ENCODE peak calls at places on chromosomes 5 and 9, in ten cellular contexts. One of them, this sample, is unnamed.

GRCh38 chr5:121976979-121977378 is 15.2 kb downstream of the SRFBP1 start:
- DNase-seq in sigmoid colon: no peak
- DNase-seq in thoracic aorta: no peak
- DNase-seq in suprapubic skin: no peak
- DNase-seq in A549: no peak
- DNase-seq in cardiac muscle cell: no peak
- DNase-seq in AG10803: peak
- DNase-seq in pancreas: no peak
- DNase-seq in ascending aorta: no peak
- DNase-seq in hepatocyte: no peak
- DNase-seq in this sample: peak

GRCh38 chr9:70761139-70761538 is 346.7 kb upstream of the KLF9 start:
- DNase-seq in AG10803: no peak
- DNase-seq in ascending aorta: no peak
- DNase-seq in pancreas: no peak
- DNase-seq in A549: no peak
- DNase-seq in sigmoid colon: no peak
- DNase-seq in cardiac muscle cell: no peak
- DNase-seq in suprapubic skin: no peak
- DNase-seq in hepatocyte: no peak
- DNase-seq in thoracic aorta: no peak
- DNase-seq in this sample: no peak

GRCh38 chr5:7705261-7705660 is 145.7 kb downstream of the CFAP90 start:
- DNase-seq in hepatocyte: no peak
- DNase-seq in cardiac muscle cell: no peak
- DNase-seq in thoracic aorta: no peak
- DNase-seq in pancreas: no peak
- DNase-seq in A549: no peak
- DNase-seq in sigmoid colon: no peak
- DNase-seq in AG10803: no peak
- DNase-seq in suprapubic skin: no peak
- DNase-seq in ascending aorta: no peak
- DNase-seq in this sample: no peak

GRCh38 chr9:6598249-6598725 is 47.2 kb downstream of the GLDC start:
- DNase-seq in pancreas: no peak
- DNase-seq in cardiac muscle cell: no peak
- DNase-seq in sigmoid colon: no peak
- DNase-seq in suprapubic skin: no peak
- DNase-seq in ascending aorta: no peak
- DNase-seq in A549: no peak
- DNase-seq in AG10803: no peak
- DNase-seq in thoracic aorta: no peak
- DNase-seq in hepatocyte: no peak
- DNase-seq in this sample: no peak

GRCh38 chr9:19161257-19162025 is 34.1 kb upstream of the PLIN2 start:
- DNase-seq in sigmoid colon: peak
- DNase-seq in suprapubic skin: peak
- DNase-seq in pancreas: peak
- DNase-seq in cardiac muscle cell: no peak
- DNase-seq in hepatocyte: peak
- DNase-seq in thoracic aorta: peak
- DNase-seq in AG10803: peak
- DNase-seq in ascending aorta: no peak
- DNase-seq in A549: peak
- DNase-seq in this sample: peak

GRCh38 chr5:56814361-56814962 is 887 bp upstream of the MAP3K1 start:
- DNase-seq in ascending aorta: no peak
- DNase-seq in hepatocyte: peak
- DNase-seq in A549: peak
- DNase-seq in sigmoid colon: no peak
- DNase-seq in suprapubic skin: no peak
- DNase-seq in AG10803: no peak
- DNase-seq in thoracic aorta: no peak
- DNase-seq in cardiac muscle cell: peak
- DNase-seq in pancreas: peak
- DNase-seq in this sample: peak

GRCh38 chr5:145025775-145026174 is 809.4 kb downstream of the PRELID2 start:
- DNase-seq in cardiac muscle cell: no peak
- DNase-seq in hepatocyte: no peak
- DNase-seq in sigmoid colon: no peak
- DNase-seq in AG10803: no peak
- DNase-seq in pancreas: no peak
- DNase-seq in ascending aorta: no peak
- DNase-seq in suprapubic skin: no peak
- DNase-seq in A549: no peak
- DNase-seq in thoracic aorta: no peak
- DNase-seq in this sample: no peak

GRCh38 chr5:169795311-169795710 is 158.2 kb downstream of the DOCK2 start:
- DNase-seq in sigmoid colon: no peak
- DNase-seq in pancreas: no peak
- DNase-seq in ascending aorta: no peak
- DNase-seq in AG10803: no peak
- DNase-seq in A549: no peak
- DNase-seq in cardiac muscle cell: no peak
- DNase-seq in hepatocyte: no peak
- DNase-seq in thoracic aorta: no peak
- DNase-seq in suprapubic skin: no peak
- DNase-seq in this sample: no peak

GRCh38 chr5:78568212-78568611 is 80.4 kb downstream of the LHFPL2 start:
- DNase-seq in thoracic aorta: no peak
- DNase-seq in sigmoid colon: no peak
- DNase-seq in suprapubic skin: no peak
- DNase-seq in A549: no peak
- DNase-seq in ascending aorta: no peak
- DNase-seq in AG10803: no peak
- DNase-seq in hepatocyte: no peak
- DNase-seq in cardiac muscle cell: no peak
- DNase-seq in pancreas: no peak
- DNase-seq in this sample: no peak

DNA sequence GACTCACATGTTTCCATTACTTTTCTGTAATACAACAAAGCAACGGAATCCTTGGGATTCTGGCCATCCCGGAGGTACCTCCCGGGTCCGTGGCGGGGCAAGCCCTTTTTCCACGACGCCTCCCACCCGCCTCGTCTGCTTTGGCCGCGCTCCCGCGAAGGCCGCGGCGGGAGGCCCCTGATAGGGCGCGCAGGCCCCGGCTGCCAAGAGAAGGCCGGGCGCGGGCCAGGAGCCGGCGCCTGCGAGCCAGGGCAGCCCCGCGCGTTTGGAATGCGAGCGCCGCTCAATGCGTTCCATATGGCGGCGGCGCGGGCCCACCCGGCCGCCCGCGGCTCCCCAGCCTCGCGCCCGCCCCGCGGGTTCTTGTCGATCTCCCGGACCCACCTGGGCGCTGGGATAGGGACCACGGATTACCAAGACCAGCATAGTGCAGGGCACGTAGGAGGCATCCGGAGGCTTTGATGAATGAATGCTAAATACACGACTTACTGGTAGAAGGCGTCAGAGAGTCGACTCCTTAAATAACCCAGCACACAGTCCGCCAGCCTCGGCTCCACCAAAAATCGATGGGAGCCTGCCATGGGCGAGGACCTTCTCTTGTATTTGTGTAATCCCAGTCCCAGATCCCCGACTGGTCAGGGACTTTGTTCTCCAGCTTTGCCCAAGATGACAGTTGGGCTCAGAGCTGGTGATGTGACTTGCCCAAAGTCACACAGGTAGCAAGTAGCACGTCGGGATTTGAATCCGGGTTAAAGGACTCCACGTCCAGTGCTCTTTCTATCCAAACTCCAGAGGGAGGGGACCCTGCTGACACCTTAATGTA is 17.6 kb upstream of the PHF19 start:
- DNase-seq in suprapubic skin: no peak
- DNase-seq in cardiac muscle cell: no peak
- DNase-seq in sigmoid colon: no peak
- DNase-seq in pancreas: no peak
- DNase-seq in thoracic aorta: no peak
- DNase-seq in hepatocyte: peak
- DNase-seq in ascending aorta: no peak
- DNase-seq in AG10803: no peak
- DNase-seq in A549: no peak
- DNase-seq in this sample: no peak
- H3K4me3 ChIP-seq in suprapubic skin: peak
- H3K4me3 ChIP-seq in cardiac muscle cell: no peak
- H3K4me3 ChIP-seq in sigmoid colon: no peak
- H3K4me3 ChIP-seq in pancreas: no peak
- H3K4me3 ChIP-seq in thoracic aorta: peak
- H3K4me3 ChIP-seq in hepatocyte: no peak
- H3K4me3 ChIP-seq in ascending aorta: peak
- H3K4me3 ChIP-seq in AG10803: peak
- H3K4me3 ChIP-seq in A549: no peak
- H3K4me3 ChIP-seq in this sample: no peak

DNA sequence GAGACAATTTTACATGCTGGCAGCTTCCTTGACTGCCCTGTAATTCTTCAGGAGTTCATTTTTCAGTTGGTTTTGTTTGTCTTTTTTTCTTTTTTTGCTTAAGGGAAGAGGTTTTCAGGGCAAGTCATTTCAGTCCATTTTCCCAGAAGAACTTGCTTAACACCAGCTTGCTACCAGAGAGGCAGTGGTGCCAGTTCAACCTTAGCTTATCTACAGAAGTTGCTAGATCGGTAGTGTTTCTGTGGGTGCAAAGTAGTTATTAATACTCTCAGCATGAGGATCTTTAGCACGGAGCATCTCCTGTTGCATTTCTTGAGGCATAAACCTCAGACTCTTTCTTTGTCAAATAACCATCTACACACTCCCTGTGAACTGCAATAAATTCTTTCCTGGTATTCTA is 1.1 kb downstream of the SPEF2 start:
- DNase-seq in AG10803: peak
- DNase-seq in cardiac muscle cell: no peak
- DNase-seq in suprapubic skin: no peak
- DNase-seq in sigmoid colon: no peak
- DNase-seq in ascending aorta: no peak
- DNase-seq in A549: no peak
- DNase-seq in pancreas: no peak
- DNase-seq in hepatocyte: no peak
- DNase-seq in thoracic aorta: no peak
- DNase-seq in this sample: no peak
- H3K4me3 ChIP-seq in AG10803: peak
- H3K4me3 ChIP-seq in cardiac muscle cell: peak
- H3K4me3 ChIP-seq in suprapubic skin: peak
- H3K4me3 ChIP-seq in sigmoid colon: no peak
- H3K4me3 ChIP-seq in ascending aorta: peak
- H3K4me3 ChIP-seq in A549: peak
- H3K4me3 ChIP-seq in pancreas: no peak
- H3K4me3 ChIP-seq in hepatocyte: peak
- H3K4me3 ChIP-seq in thoracic aorta: peak
- H3K4me3 ChIP-seq in this sample: no peak

GRCh38 chr5:35618297-35618636 is 604 bp downstream of the SPEF2 start:
- DNase-seq in ascending aorta: no peak
- DNase-seq in AG10803: peak
- DNase-seq in hepatocyte: no peak
- DNase-seq in sigmoid colon: no peak
- DNase-seq in pancreas: no peak
- DNase-seq in cardiac muscle cell: no peak
- DNase-seq in suprapubic skin: no peak
- DNase-seq in thoracic aorta: no peak
- DNase-seq in A549: no peak
- DNase-seq in this sample: peak

GRCh38 chr5:35617435-35618296 is at the start of gene SPEF2:
- DNase-seq in pancreas: peak
- DNase-seq in sigmoid colon: peak
- DNase-seq in A549: peak
- DNase-seq in cardiac muscle cell: peak
- DNase-seq in ascending aorta: peak
- DNase-seq in AG10803: peak
- DNase-seq in thoracic aorta: peak
- DNase-seq in suprapubic skin: peak
- DNase-seq in hepatocyte: peak
- DNase-seq in this sample: peak

GRCh38 chr5:35622974-35623373 is 5.3 kb downstream of the SPEF2 start:
- DNase-seq in pancreas: no peak
- DNase-seq in suprapubic skin: no peak
- DNase-seq in ascending aorta: no peak
- DNase-seq in sigmoid colon: no peak
- DNase-seq in AG10803: no peak
- DNase-seq in cardiac muscle cell: no peak
- DNase-seq in hepatocyte: no peak
- DNase-seq in thoracic aorta: no peak
- DNase-seq in A549: no peak
- DNase-seq in this sample: no peak

DNA sequence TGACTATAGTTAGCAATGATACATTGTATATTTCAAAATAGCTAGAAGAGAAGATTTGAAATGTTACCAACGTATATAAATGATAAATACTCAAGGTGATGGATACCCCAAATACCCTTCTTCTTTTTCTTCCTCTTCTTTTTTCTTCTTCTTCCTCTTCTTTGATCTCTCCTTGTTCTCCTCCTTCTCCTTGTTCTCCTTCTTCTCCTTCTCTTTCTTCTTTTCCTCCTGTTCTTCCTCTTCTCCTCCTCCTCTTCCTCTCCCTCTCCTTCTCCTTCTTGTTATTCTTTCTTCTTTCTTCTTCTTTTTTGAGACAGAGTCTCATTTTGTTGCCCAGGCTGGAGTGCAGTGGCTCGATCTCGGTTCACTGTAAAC is 616 bp upstream of the SPEF2 start:
- DNase-seq in thoracic aorta: no peak
- DNase-seq in sigmoid colon: no peak
- DNase-seq in hepatocyte: no peak
- DNase-seq in pancreas: no peak
- DNase-seq in cardiac muscle cell: no peak
- DNase-seq in ascending aorta: no peak
- DNase-seq in AG10803: no peak
- DNase-seq in suprapubic skin: no peak
- DNase-seq in A549: no peak
- DNase-seq in this sample: no peak
- H3K4me3 ChIP-seq in thoracic aorta: peak
- H3K4me3 ChIP-seq in sigmoid colon: peak
- H3K4me3 ChIP-seq in hepatocyte: no peak
- H3K4me3 ChIP-seq in pancreas: peak
- H3K4me3 ChIP-seq in cardiac muscle cell: no peak
- H3K4me3 ChIP-seq in ascending aorta: peak
- H3K4me3 ChIP-seq in AG10803: peak
- H3K4me3 ChIP-seq in suprapubic skin: peak
- H3K4me3 ChIP-seq in A549: peak
- H3K4me3 ChIP-seq in this sample: peak

DNA sequence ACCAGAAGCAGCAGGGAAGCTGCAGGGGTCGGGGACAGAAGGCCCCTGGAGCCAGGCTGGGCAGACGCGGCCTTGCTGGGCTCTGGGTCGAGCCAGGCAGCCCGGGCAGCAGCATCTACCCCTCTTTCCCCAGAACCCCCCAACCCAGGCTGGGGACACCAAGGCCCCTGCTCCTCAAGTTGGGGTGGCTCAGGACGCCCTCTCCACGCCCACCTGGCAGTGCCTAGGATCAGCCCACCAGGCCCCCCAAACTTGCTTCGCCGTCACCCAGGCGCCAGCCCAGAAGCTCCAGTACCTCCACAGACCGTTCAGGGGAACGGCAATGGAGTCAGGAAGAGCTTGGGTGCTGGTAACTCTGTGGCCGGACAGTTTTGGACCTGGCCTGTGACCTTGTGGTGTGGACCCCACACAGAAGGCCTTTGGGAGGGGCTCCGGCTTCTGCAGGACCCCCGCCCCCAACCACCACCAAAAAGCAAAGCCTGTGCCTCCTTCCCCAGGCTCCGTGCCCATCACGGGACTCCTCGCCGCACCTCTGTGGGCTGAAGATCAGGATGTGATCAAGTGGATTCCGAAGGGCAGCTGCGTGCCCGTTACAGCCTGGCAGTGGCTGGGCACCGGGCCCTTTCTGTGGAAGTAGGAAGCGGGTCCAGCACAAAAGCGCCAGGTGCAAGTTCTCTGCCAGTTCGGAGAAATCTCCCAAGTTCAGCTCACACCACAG is 2.2 kb downstream of the SLC12A7 start:
- DNase-seq in sigmoid colon: no peak
- DNase-seq in AG10803: no peak
- DNase-seq in ascending aorta: no peak
- DNase-seq in thoracic aorta: no peak
- DNase-seq in A549: no peak
- DNase-seq in cardiac muscle cell: no peak
- DNase-seq in suprapubic skin: no peak
- DNase-seq in pancreas: no peak
- DNase-seq in hepatocyte: no peak
- DNase-seq in this sample: no peak
- H3K4me3 ChIP-seq in sigmoid colon: no peak
- H3K4me3 ChIP-seq in AG10803: no peak
- H3K4me3 ChIP-seq in ascending aorta: peak
- H3K4me3 ChIP-seq in thoracic aorta: no peak
- H3K4me3 ChIP-seq in A549: no peak
- H3K4me3 ChIP-seq in cardiac muscle cell: no peak
- H3K4me3 ChIP-seq in suprapubic skin: peak
- H3K4me3 ChIP-seq in pancreas: no peak
- H3K4me3 ChIP-seq in hepatocyte: no peak
- H3K4me3 ChIP-seq in this sample: no peak